ENCODE peak calls at places on chromosomes 1 and 21, in ten cellular contexts. One of them, this sample, is unnamed.

GRCh38 chr21:41830764-41831452 is 48.2 kb downstream of the PRDM15 start:
- DNase-seq in A549: no peak
- DNase-seq in neural crest cell: no peak
- DNase-seq in heart left ventricle: no peak
- DNase-seq in fibroblast of lung: no peak
- DNase-seq in NB4: no peak
- DNase-seq in activated CD4-positive, CD25-positive, alpha-beta regulatory T cell: no peak
- DNase-seq in H9: no peak
- DNase-seq in WERI-Rb-1: no peak
- DNase-seq in stimulated activated CD4-positive, alpha-beta T cell treated with anti-CD3 and anti-CD28 coated beads, TNF-alpha, amount 100 ng/mL, for 4 hours: no peak
- DNase-seq in this sample: no peak

GRCh38 chr1:2840036-2840809 is 38.7 kb upstream of the TTC34 start:
- DNase-seq in A549: no peak
- DNase-seq in neural crest cell: no peak
- DNase-seq in heart left ventricle: no peak
- DNase-seq in fibroblast of lung: no peak
- DNase-seq in NB4: peak; percentile 45
- DNase-seq in activated CD4-positive, CD25-positive, alpha-beta regulatory T cell: peak; percentile 15
- DNase-seq in H9: no peak
- DNase-seq in WERI-Rb-1: no peak
- DNase-seq in stimulated activated CD4-positive, alpha-beta T cell treated with anti-CD3 and anti-CD28 coated beads, TNF-alpha, amount 100 ng/mL, for 4 hours: peak; percentile 41
- DNase-seq in this sample: no peak

GRCh38 chr1:226987623-226988336 is 47.7 kb downstream of the COQ8A start:
- DNase-seq in A549: no peak
- DNase-seq in neural crest cell: no peak
- DNase-seq in heart left ventricle: no peak
- DNase-seq in fibroblast of lung: no peak
- DNase-seq in NB4: no peak
- DNase-seq in activated CD4-positive, CD25-positive, alpha-beta regulatory T cell: no peak
- DNase-seq in H9: no peak
- DNase-seq in WERI-Rb-1: no peak
- DNase-seq in stimulated activated CD4-positive, alpha-beta T cell treated with anti-CD3 and anti-CD28 coated beads, TNF-alpha, amount 100 ng/mL, for 4 hours: no peak
- DNase-seq in this sample: no peak

GRCh38 chr1:60903591-60903990 is 178.8 kb upstream of the NFIA start:
- DNase-seq in A549: no peak
- DNase-seq in neural crest cell: no peak
- DNase-seq in heart left ventricle: peak; percentile 76
- DNase-seq in fibroblast of lung: peak; percentile 39
- DNase-seq in NB4: no peak
- DNase-seq in activated CD4-positive, CD25-positive, alpha-beta regulatory T cell: no peak
- DNase-seq in H9: no peak
- DNase-seq in WERI-Rb-1: peak; percentile 48
- DNase-seq in stimulated activated CD4-positive, alpha-beta T cell treated with anti-CD3 and anti-CD28 coated beads, TNF-alpha, amount 100 ng/mL, for 4 hours: no peak
- DNase-seq in this sample: no peak

GRCh38 chr1:11653101-11653601 is 1.1 kb downstream of the FBXO2 start:
- DNase-seq in A549: no peak
- DNase-seq in neural crest cell: no peak
- DNase-seq in heart left ventricle: no peak
- DNase-seq in fibroblast of lung: no peak
- DNase-seq in NB4: no peak
- DNase-seq in activated CD4-positive, CD25-positive, alpha-beta regulatory T cell: no peak
- DNase-seq in H9: peak; percentile 60
- DNase-seq in WERI-Rb-1: no peak
- DNase-seq in stimulated activated CD4-positive, alpha-beta T cell treated with anti-CD3 and anti-CD28 coated beads, TNF-alpha, amount 100 ng/mL, for 4 hours: no peak
- DNase-seq in this sample: no peak

GRCh38 chr1:155970531-155971167 is 7.7 kb downstream of the ARHGEF2 start:
- DNase-seq in A549: no peak
- DNase-seq in neural crest cell: no peak
- DNase-seq in heart left ventricle: peak; percentile 87
- DNase-seq in fibroblast of lung: peak; percentile 85
- DNase-seq in NB4: peak; percentile 95
- DNase-seq in activated CD4-positive, CD25-positive, alpha-beta regulatory T cell: no peak
- DNase-seq in H9: peak; percentile 53
- DNase-seq in WERI-Rb-1: peak; percentile 95
- DNase-seq in stimulated activated CD4-positive, alpha-beta T cell treated with anti-CD3 and anti-CD28 coated beads, TNF-alpha, amount 100 ng/mL, for 4 hours: no peak
- DNase-seq in this sample: no peak

GRCh38 chr1:5901841-5902240 is 90.4 kb downstream of the NPHP4 start:
- DNase-seq in A549: no peak
- DNase-seq in neural crest cell: no peak
- DNase-seq in heart left ventricle: no peak
- DNase-seq in fibroblast of lung: no peak
- DNase-seq in NB4: no peak
- DNase-seq in activated CD4-positive, CD25-positive, alpha-beta regulatory T cell: no peak
- DNase-seq in H9: no peak
- DNase-seq in WERI-Rb-1: no peak
- DNase-seq in stimulated activated CD4-positive, alpha-beta T cell treated with anti-CD3 and anti-CD28 coated beads, TNF-alpha, amount 100 ng/mL, for 4 hours: no peak
- DNase-seq in this sample: no peak

GRCh38 chr1:203668401-203668800 is 41.8 kb downstream of the ATP2B4 start:
- DNase-seq in A549: no peak
- DNase-seq in neural crest cell: no peak
- DNase-seq in heart left ventricle: no peak
- DNase-seq in fibroblast of lung: no peak
- DNase-seq in NB4: no peak
- DNase-seq in activated CD4-positive, CD25-positive, alpha-beta regulatory T cell: no peak
- DNase-seq in H9: no peak
- DNase-seq in WERI-Rb-1: no peak
- DNase-seq in stimulated activated CD4-positive, alpha-beta T cell treated with anti-CD3 and anti-CD28 coated beads, TNF-alpha, amount 100 ng/mL, for 4 hours: no peak
- DNase-seq in this sample: no peak

GRCh38 chr1:33446590-33446989 is 15.7 kb upstream of the PHC2 start:
- DNase-seq in A549: no peak
- DNase-seq in neural crest cell: no peak
- DNase-seq in heart left ventricle: no peak
- DNase-seq in fibroblast of lung: no peak
- DNase-seq in NB4: no peak
- DNase-seq in activated CD4-positive, CD25-positive, alpha-beta regulatory T cell: no peak
- DNase-seq in H9: no peak
- DNase-seq in WERI-Rb-1: no peak
- DNase-seq in stimulated activated CD4-positive, alpha-beta T cell treated with anti-CD3 and anti-CD28 coated beads, TNF-alpha, amount 100 ng/mL, for 4 hours: no peak
- DNase-seq in this sample: no peak

GRCh38 chr21:31658053-31658452 is 1.4 kb upstream of the SOD1 start:
- DNase-seq in A549: no peak
- DNase-seq in neural crest cell: no peak
- DNase-seq in heart left ventricle: no peak
- DNase-seq in fibroblast of lung: no peak
- DNase-seq in NB4: no peak
- DNase-seq in activated CD4-positive, CD25-positive, alpha-beta regulatory T cell: no peak
- DNase-seq in H9: no peak
- DNase-seq in WERI-Rb-1: no peak
- DNase-seq in stimulated activated CD4-positive, alpha-beta T cell treated with anti-CD3 and anti-CD28 coated beads, TNF-alpha, amount 100 ng/mL, for 4 hours: no peak
- DNase-seq in this sample: no peak

GRCh38 chr1:40248429-40248828 is 692 bp downstream of the TMCO2 start:
- DNase-seq in A549: no peak
- DNase-seq in neural crest cell: no peak
- DNase-seq in heart left ventricle: no peak
- DNase-seq in fibroblast of lung: no peak
- DNase-seq in NB4: no peak
- DNase-seq in activated CD4-positive, CD25-positive, alpha-beta regulatory T cell: no peak
- DNase-seq in H9: no peak
- DNase-seq in WERI-Rb-1: no peak
- DNase-seq in stimulated activated CD4-positive, alpha-beta T cell treated with anti-CD3 and anti-CD28 coated beads, TNF-alpha, amount 100 ng/mL, for 4 hours: no peak
- DNase-seq in this sample: no peak

GRCh38 chr1:241396747-241397691 is 40.0 kb upstream of the RGS7 start:
- DNase-seq in A549: no peak
- DNase-seq in neural crest cell: no peak
- DNase-seq in heart left ventricle: no peak
- DNase-seq in fibroblast of lung: peak; percentile 10
- DNase-seq in NB4: no peak
- DNase-seq in activated CD4-positive, CD25-positive, alpha-beta regulatory T cell: no peak
- DNase-seq in H9: no peak
- DNase-seq in WERI-Rb-1: no peak
- DNase-seq in stimulated activated CD4-positive, alpha-beta T cell treated with anti-CD3 and anti-CD28 coated beads, TNF-alpha, amount 100 ng/mL, for 4 hours: no peak
- DNase-seq in this sample: no peak

GRCh38 chr1:231139125-231139649 is 22.7 kb upstream of the TRIM67 start:
- DNase-seq in A549: peak; percentile 35
- DNase-seq in neural crest cell: no peak
- DNase-seq in heart left ventricle: no peak
- DNase-seq in fibroblast of lung: peak; percentile 76
- DNase-seq in NB4: peak; percentile 32
- DNase-seq in activated CD4-positive, CD25-positive, alpha-beta regulatory T cell: no peak
- DNase-seq in H9: no peak
- DNase-seq in WERI-Rb-1: no peak
- DNase-seq in stimulated activated CD4-positive, alpha-beta T cell treated with anti-CD3 and anti-CD28 coated beads, TNF-alpha, amount 100 ng/mL, for 4 hours: no peak
- DNase-seq in this sample: no peak

GRCh38 chr1:91548382-91549040 is 47.9 kb downstream of the CDC7 start:
- DNase-seq in A549: no peak
- DNase-seq in neural crest cell: no peak
- DNase-seq in heart left ventricle: no peak
- DNase-seq in fibroblast of lung: no peak
- DNase-seq in NB4: no peak
- DNase-seq in activated CD4-positive, CD25-positive, alpha-beta regulatory T cell: no peak
- DNase-seq in H9: no peak
- DNase-seq in WERI-Rb-1: peak; percentile 15
- DNase-seq in stimulated activated CD4-positive, alpha-beta T cell treated with anti-CD3 and anti-CD28 coated beads, TNF-alpha, amount 100 ng/mL, for 4 hours: no peak
- DNase-seq in this sample: no peak

GRCh38 chr1:227416156-227416865 is 98.0 kb upstream of the CDC42BPA start:
- DNase-seq in A549: no peak
- DNase-seq in neural crest cell: no peak
- DNase-seq in heart left ventricle: no peak
- DNase-seq in fibroblast of lung: no peak
- DNase-seq in NB4: no peak
- DNase-seq in activated CD4-positive, CD25-positive, alpha-beta regulatory T cell: no peak
- DNase-seq in H9: no peak
- DNase-seq in WERI-Rb-1: no peak
- DNase-seq in stimulated activated CD4-positive, alpha-beta T cell treated with anti-CD3 and anti-CD28 coated beads, TNF-alpha, amount 100 ng/mL, for 4 hours: no peak
- DNase-seq in this sample: no peak

GRCh38 chr1:85464497-85465098 is 361 bp downstream of the DDAH1 start:
- DNase-seq in A549: peak; percentile 55
- DNase-seq in neural crest cell: peak; percentile 46
- DNase-seq in heart left ventricle: peak; percentile 77
- DNase-seq in fibroblast of lung: peak; percentile 59
- DNase-seq in NB4: no peak
- DNase-seq in activated CD4-positive, CD25-positive, alpha-beta regulatory T cell: no peak
- DNase-seq in H9: peak; percentile 72
- DNase-seq in WERI-Rb-1: peak; percentile 62
- DNase-seq in stimulated activated CD4-positive, alpha-beta T cell treated with anti-CD3 and anti-CD28 coated beads, TNF-alpha, amount 100 ng/mL, for 4 hours: no peak
- DNase-seq in this sample: peak; percentile 37

GRCh38 chr21:10272216-10272615 is 249.2 kb upstream of the TPTE start:
- DNase-seq in A549: peak; percentile 17
- DNase-seq in neural crest cell: no peak
- DNase-seq in heart left ventricle: peak; percentile 22
- DNase-seq in fibroblast of lung: peak; percentile 12
- DNase-seq in NB4: no peak
- DNase-seq in activated CD4-positive, CD25-positive, alpha-beta regulatory T cell: no peak
- DNase-seq in H9: no peak
- DNase-seq in WERI-Rb-1: no peak
- DNase-seq in stimulated activated CD4-positive, alpha-beta T cell treated with anti-CD3 and anti-CD28 coated beads, TNF-alpha, amount 100 ng/mL, for 4 hours: no peak
- DNase-seq in this sample: no peak

GRCh38 chr21:40331182-40331581 is 463.9 kb downstream of the PCP4 start:
- DNase-seq in A549: no peak
- DNase-seq in neural crest cell: no peak
- DNase-seq in heart left ventricle: peak; percentile 57
- DNase-seq in fibroblast of lung: no peak
- DNase-seq in NB4: no peak
- DNase-seq in activated CD4-positive, CD25-positive, alpha-beta regulatory T cell: no peak
- DNase-seq in H9: no peak
- DNase-seq in WERI-Rb-1: no peak
- DNase-seq in stimulated activated CD4-positive, alpha-beta T cell treated with anti-CD3 and anti-CD28 coated beads, TNF-alpha, amount 100 ng/mL, for 4 hours: no peak
- DNase-seq in this sample: no peak

GRCh38 chr21:24290151-24290833 is 1317.0 kb downstream of the MRPL39 start:
- DNase-seq in A549: no peak
- DNase-seq in neural crest cell: no peak
- DNase-seq in heart left ventricle: no peak
- DNase-seq in fibroblast of lung: no peak
- DNase-seq in NB4: no peak
- DNase-seq in activated CD4-positive, CD25-positive, alpha-beta regulatory T cell: no peak
- DNase-seq in H9: no peak
- DNase-seq in WERI-Rb-1: no peak
- DNase-seq in stimulated activated CD4-positive, alpha-beta T cell treated with anti-CD3 and anti-CD28 coated beads, TNF-alpha, amount 100 ng/mL, for 4 hours: no peak
- DNase-seq in this sample: no peak